ENCODE peak calls at places on chromosomes 2 and 18, in nine cellular contexts. I, H, C, M, T, D, R, B and O are unnamed samples.

GRCh38 chr2:88950010-88950409 is 258.5 kb downstream of the RPIA start:
- DNase-seq in D (peak), M (no peak), I (no peak), T (no peak), C (no peak), R (no peak), B (no peak), H (peak), O (no peak)

GRCh38 chr2:186518291-186518690 is 32.2 kb downstream of the ZC3H15 start:
- DNase-seq in M (no peak), T (no peak), B (no peak), H (no peak), R (no peak), C (no peak), I (no peak), D (no peak), O (no peak)

GRCh38 chr2:238725298-238725697 is 122.6 kb upstream of the TWIST2 start:
- DNase-seq in H (no peak), B (no peak), R (no peak), D (no peak), I (no peak), C (no peak), T (no peak), M (no peak), O (no peak)

GRCh38 chr2:139271149-139271548 is 491.0 kb upstream of the NXPH2 start:
- DNase-seq in R (no peak), C (no peak), H (no peak), M (peak), D (no peak), I (no peak), T (no peak), B (no peak), O (no peak)

GRCh38 chr2:26033270-26033768 is 565 bp upstream of the RAB10 start:
- DNase-seq in C (peak), R (no peak), B (peak), I (peak), D (no peak), M (peak), H (peak), T (no peak), O (no peak)

GRCh38 chr2:6923319-6923718 is 6.1 kb downstream of the RNF144A start:
- DNase-seq in H (no peak), I (no peak), B (no peak), M (no peak), C (no peak), D (no peak), R (no peak), T (no peak), O (no peak)

GRCh38 chr2:44970846-44971450 is 29.4 kb downstream of the SIX3 start:
- DNase-seq in B (no peak), R (no peak), T (no peak), I (no peak), C (no peak), H (no peak), D (no peak), M (no peak), O (no peak)

GRCh38 chr2:65530547-65531320 is 98.3 kb upstream of the SPRED2 start:
- DNase-seq in I (no peak), T (no peak), B (no peak), D (no peak), C (no peak), R (no peak), M (no peak), H (no peak), O (no peak)

GRCh38 chr2:212274215-212274614 is 264.4 kb downstream of the ERBB4 start:
- DNase-seq in R (no peak), H (no peak), T (no peak), M (peak), I (no peak), C (no peak), B (no peak), D (no peak), O (no peak)

GRCh38 chr2:20355131-20355530 is 4.5 kb upstream of the PUM2 start:
- DNase-seq in R (no peak), D (no peak), M (no peak), T (no peak), I (no peak), C (no peak), B (no peak), H (no peak), O (no peak)

GRCh38 chr18:3012306-3012919 is 531 bp downstream of the LPIN2 start:
- DNase-seq in T (peak), I (peak), B (peak), M (peak), H (peak), D (peak), R (peak), C (peak), O (peak)

GRCh38 chr2:127891806-127892205 is 6.0 kb upstream of the AMMECR1L start:
- DNase-seq in R (no peak), D (no peak), I (no peak), C (no peak), B (peak), M (no peak), H (no peak), T (no peak), O (no peak)

GRCh38 chr18:74040459-74041332 is 106.9 kb downstream of the FBXO15 start:
- DNase-seq in C (peak), M (no peak), B (peak), R (no peak), I (no peak), D (peak), H (peak), T (peak), O (peak)

GRCh38 chr2:12769492-12770105 is 52.9 kb downstream of the TRIB2 start:
- DNase-seq in I (no peak), D (no peak), T (no peak), H (no peak), R (peak), B (no peak), C (no peak), M (no peak), O (no peak)

GRCh38 chr2:133568172-133568571 is at the start of gene NCKAP5:
- DNase-seq in T (no peak), H (no peak), B (peak), I (no peak), R (no peak), D (no peak), C (peak), M (peak), O (no peak)

GRCh38 chr2:161030260-161031063 is 129.8 kb upstream of the TANK start:
- DNase-seq in I (no peak), B (no peak), D (no peak), C (peak), H (no peak), T (no peak), M (no peak), R (no peak), O (no peak)

GRCh38 chr2:59301466-59302402 is 1060.6 kb upstream of the FANCL start:
- DNase-seq in I (peak), C (peak), M (peak), T (no peak), D (peak), H (peak), B (peak), R (no peak), O (no peak)

GRCh38 chr2:158712791-158713522 is 82.2 kb upstream of the DAPL1 start:
- DNase-seq in T (no peak), H (no peak), R (no peak), D (no peak), I (no peak), M (no peak), B (no peak), C (no peak), O (no peak)

GRCh38 chr2:230873670-230874401 is 9.1 kb downstream of the ITM2C start:
- DNase-seq in T (no peak), C (peak), R (no peak), I (no peak), M (no peak), B (no peak), D (peak), H (no peak), O (no peak)

GRCh38 chr2:123015186-123015585 is 1009.9 kb upstream of the CNTNAP5 start:
- DNase-seq in C (no peak), B (no peak), D (no peak), M (no peak), R (no peak), H (no peak), I (no peak), T (no peak), O (no peak)

GRCh38 chr18:73661457-73661856 is 486.2 kb downstream of the FBXO15 start:
- DNase-seq in I (no peak), B (no peak), C (no peak), D (no peak), H (no peak), R (no peak), M (no peak), T (no peak), O (no peak)

GRCh38 chr18:60044290-60045006 is 144.7 kb downstream of the PMAIP1 start:
- DNase-seq in R (no peak), T (no peak), M (no peak), I (no peak), B (no peak), C (no peak), D (no peak), H (no peak), O (no peak)

GRCh38 chr18:57211776-57212175 is 64.9 kb downstream of the BOD1L2 start:
- DNase-seq in D (no peak), I (no peak), T (no peak), R (no peak), M (no peak), B (no peak), H (no peak), C (no peak), O (no peak)

GRCh38 chr2:56464613-56465012 is 280.8 kb downstream of the CCDC85A start:
- DNase-seq in R (no peak), H (no peak), T (no peak), B (no peak), M (no peak), D (no peak), I (no peak), C (no peak), O (no peak)

GRCh38 chr2:85326946-85327756 is 638 bp downstream of the TGOLN2 start:
- DNase-seq in I (no peak), B (peak), R (peak), H (peak), D (peak), C (peak), T (peak), M (peak), O (peak)

GRCh38 chr18:46756559-46757201 is at the start of gene ST8SIA5:
- DNase-seq in B (no peak), T (no peak), M (peak), R (peak), H (no peak), C (no peak), I (peak), D (no peak), O (no peak)

GRCh38 chr2:239104800-239105199 is 256.9 kb downstream of the TWIST2 start:
- DNase-seq in M (no peak), B (no peak), C (no peak), H (no peak), I (no peak), T (no peak), D (no peak), R (no peak), O (no peak)

GRCh38 chr18:8367217-8367988 is 241.8 kb upstream of the RAB12 start:
- DNase-seq in T (no peak), M (peak), I (peak), R (no peak), B (peak), D (peak), H (no peak), C (peak), O (peak)

GRCh38 chr2:20439193-20439475 is 7.7 kb upstream of the RHOB start:
- DNase-seq in T (no peak), I (no peak), D (no peak), M (peak), B (peak), C (peak), R (no peak), H (no peak), O (no peak)

GRCh38 chr18:77000527-77000926 is 132.1 kb downstream of the MBP start:
- DNase-seq in R (peak), D (peak), C (peak), I (peak), H (peak), T (peak), B (peak), M (peak), O (peak)

GRCh38 chr2:183495079-183495478 is 370.8 kb downstream of the NUP35 start:
- DNase-seq in H (no peak), T (no peak), D (no peak), C (no peak), R (no peak), I (no peak), B (no peak), M (peak), O (no peak)

GRCh38 chr2:50951416-50951815 is 80.5 kb downstream of the NRXN1 start:
- DNase-seq in M (no peak), T (no peak), C (no peak), H (no peak), B (no peak), D (no peak), R (no peak), I (no peak), O (no peak)

GRCh38 chr2:205786976-205787375 is 104.7 kb downstream of the NRP2 start:
- DNase-seq in T (no peak), H (no peak), R (no peak), D (no peak), I (no peak), C (no peak), M (no peak), B (no peak), O (no peak)

GRCh38 chr18:12031836-12032235 is 50.5 kb downstream of the IMPA2 start:
- DNase-seq in I (no peak), D (no peak), T (no peak), M (no peak), R (peak), B (no peak), H (no peak), C (peak), O (no peak)